ENCODE peak calls at places on chromosome 17, in nine cellular contexts. U is CD4-positive, CD25-positive, alpha-beta regulatory T cell; Y is mesendoderm; H is dorsolateral prefrontal cortex; Q is uterus; P is CD4-positive, alpha-beta T cell; M is RWPE2; I is heart left ventricle; F is MM.1S. S is an unnamed sample.

GRCh38 chr17:72890711-72891110 is 201.8 kb downstream of the SLC39A11 start:
- DNase-seq in Y (no peak), P (no peak), M (no peak), U (no peak), Q (no peak), I (no peak), F (no peak), H (no peak), S (no peak)

GRCh38 chr17:35080536-35080935 is 17.0 kb upstream of the RFFL start:
- DNase-seq in U (no peak), Y (no peak), F (peak), Q (no peak), M (no peak), H (no peak), I (no peak), P (no peak), S (no peak)

GRCh38 chr17:5582177-5582885 is 2.0 kb downstream of the NLRP1 start:
- DNase-seq in I (no peak), F (no peak), U (no peak), M (no peak), Y (no peak), H (no peak), P (no peak), Q (no peak), S (no peak)

GRCh38 chr17:79045830-79046500 is 22.0 kb downstream of the C1QTNF1 start:
- DNase-seq in H (peak), U (peak), Y (peak), F (peak), Q (peak), M (no peak), I (peak), P (peak), S (peak)

GRCh38 chr17:30113213-30113612 is 3.4 kb upstream of the NSRP1 start:
- DNase-seq in Y (no peak), H (no peak), U (no peak), F (peak), Q (no peak), I (no peak), P (no peak), M (no peak), S (no peak)

GRCh38 chr17:9223531-9223930 is 202.2 kb downstream of the NTN1 start:
- DNase-seq in Y (no peak), P (no peak), U (no peak), F (no peak), H (no peak), I (no peak), M (no peak), Q (no peak), S (no peak)

GRCh38 chr17:57600092-57600491 is 145.0 kb downstream of the CCDC182 start:
- DNase-seq in H (no peak), I (no peak), P (no peak), M (no peak), U (peak), Q (no peak), Y (no peak), F (peak), S (no peak)

GRCh38 chr17:27089929-27090247 is 204.0 kb upstream of the WSB1 start:
- DNase-seq in Y (no peak), P (no peak), F (no peak), H (no peak), M (no peak), Q (no peak), I (no peak), U (no peak), S (no peak)

GRCh38 chr17:68015081-68015723 is 18.9 kb upstream of the C17orf58 start:
- DNase-seq in M (no peak), P (no peak), I (no peak), Y (no peak), Q (no peak), U (no peak), F (no peak), H (no peak), S (no peak)

GRCh38 chr17:7557147-7557764 is 1.3 kb upstream of the TNFSF13 start:
- DNase-seq in U (no peak), H (no peak), Y (no peak), P (no peak), M (no peak), F (no peak), Q (no peak), I (no peak), S (no peak)

GRCh38 chr17:27663862-27664605 is 33.0 kb downstream of the LGALS9 start:
- DNase-seq in U (no peak), P (no peak), Q (no peak), I (no peak), F (no peak), M (peak), Y (no peak), H (no peak), S (no peak)

GRCh38 chr17:6254036-6254435 is 180.9 kb downstream of the AIPL1 start:
- DNase-seq in U (no peak), F (no peak), P (no peak), H (no peak), Q (no peak), I (no peak), Y (no peak), M (no peak), S (no peak)

GRCh38 chr17:7249830-7250229 is 1.7 kb downstream of the CTDNEP1 start:
- DNase-seq in I (no peak), F (no peak), H (no peak), P (no peak), M (no peak), Y (no peak), U (no peak), Q (no peak), S (no peak)

GRCh38 chr17:79997004-79997673 is 38.5 kb downstream of the TBC1D16 start:
- DNase-seq in P (peak), H (no peak), F (no peak), Q (no peak), M (no peak), Y (no peak), I (no peak), U (peak), S (no peak)

GRCh38 chr17:59754547-59754946 is 47.1 kb downstream of the VMP1 start:
- DNase-seq in F (no peak), P (no peak), I (no peak), U (no peak), Q (no peak), Y (peak), M (peak), H (no peak), S (no peak)

GRCh38 chr17:66923881-66924280 is 40.6 kb upstream of the CACNG4 start:
- DNase-seq in M (no peak), Y (no peak), P (no peak), U (no peak), Q (no peak), I (no peak), H (no peak), F (no peak), S (no peak)

GRCh38 chr17:74712756-74713155 is at the start of gene CD300LF:
- DNase-seq in Y (no peak), H (no peak), U (no peak), P (no peak), M (no peak), F (no peak), Q (no peak), I (peak), S (no peak)

GRCh38 chr17:41660221-41660711 is 28.4 kb upstream of the EIF1 start:
- DNase-seq in P (no peak), I (peak), Q (no peak), H (no peak), U (no peak), F (no peak), M (no peak), Y (no peak), S (no peak)

GRCh38 chr17:80984749-80985148 is 6.9 kb upstream of the CHMP6 start:
- DNase-seq in I (peak), F (no peak), Q (no peak), H (no peak), U (no peak), M (no peak), P (no peak), Y (peak), S (no peak)

GRCh38 chr17:43696891-43697290 is 35.2 kb upstream of the MEOX1 start:
- DNase-seq in U (no peak), M (no peak), Y (no peak), P (no peak), I (no peak), H (no peak), Q (no peak), F (no peak), S (no peak)

GRCh38 chr17:76720941-76721340 is 5.5 kb downstream of the JMJD6 start:
- DNase-seq in U (no peak), H (no peak), M (no peak), Q (peak), Y (no peak), P (no peak), F (no peak), I (no peak), S (peak)

GRCh38 chr17:82023447-82024241 is 539 bp downstream of the LRRC45 start:
- DNase-seq in P (no peak), H (no peak), Y (peak), F (peak), I (no peak), Q (no peak), U (no peak), M (no peak), S (no peak)

GRCh38 chr17:76791053-76791980 is 53.4 kb downstream of the MFSD11 start:
- DNase-seq in U (no peak), Q (peak), F (peak), Y (no peak), H (peak), I (no peak), P (peak), M (no peak), S (no peak)

GRCh38 chr17:66000216-66000615 is 191.7 kb downstream of the CEP112 start:
- DNase-seq in P (no peak), Y (no peak), M (no peak), H (no peak), I (no peak), F (no peak), Q (no peak), U (no peak), S (no peak)

GRCh38 chr17:596287-596686 is 118.4 kb downstream of the VPS53 start:
- DNase-seq in M (no peak), F (no peak), Y (no peak), Q (no peak), H (no peak), P (no peak), U (no peak), I (no peak), S (no peak)

GRCh38 chr17:38421224-38421841 is 6.9 kb upstream of the ARHGAP23 start:
- DNase-seq in P (no peak), M (no peak), Y (no peak), H (no peak), F (no peak), I (no peak), U (no peak), Q (no peak), S (peak)

GRCh38 chr17:81246343-81246670 is 7.2 kb downstream of the NDUFAF8 start:
- DNase-seq in F (no peak), I (no peak), Y (no peak), U (no peak), P (no peak), Q (no peak), H (no peak), M (no peak), S (no peak)

GRCh38 chr17:78538033-78538776 is 39.0 kb downstream of the DNAH17 start:
- DNase-seq in H (no peak), Q (no peak), F (no peak), U (no peak), P (no peak), Y (peak), M (peak), I (no peak), S (peak)

GRCh38 chr17:27493088-27493487 is 36.8 kb downstream of the KSR1 start:
- DNase-seq in H (no peak), Q (no peak), M (no peak), P (no peak), I (no peak), Y (no peak), U (no peak), F (no peak), S (no peak)

GRCh38 chr17:3685174-3685812 is 10.7 kb downstream of the P2RX5 start:
- DNase-seq in I (no peak), H (no peak), Y (no peak), P (no peak), Q (no peak), U (no peak), F (no peak), M (no peak), S (no peak)

GRCh38 chr17:57110579-57111367 is 25.7 kb downstream of the AKAP1 start:
- DNase-seq in I (no peak), Q (no peak), P (no peak), H (no peak), M (no peak), U (no peak), Y (no peak), F (no peak), S (no peak)

GRCh38 chr17:36851230-36851629 is 86.0 kb upstream of the LHX1 start:
- DNase-seq in H (no peak), F (no peak), Q (no peak), P (no peak), U (no peak), Y (no peak), I (no peak), M (no peak), S (no peak)

GRCh38 chr17:58301504-58302150 is 20.9 kb upstream of the MPO start:
- DNase-seq in F (no peak), U (no peak), I (no peak), P (no peak), M (peak), Q (no peak), Y (no peak), H (no peak), S (peak)

GRCh38 chr17:75036643-75037268 is 10.0 kb downstream of the ATP5PD start:
- DNase-seq in F (no peak), H (peak), I (peak), M (peak), Y (no peak), P (peak), U (peak), Q (peak), S (peak)

GRCh38 chr17:12680407-12680897 is 14.8 kb downstream of the MYOCD start:
- DNase-seq in U (no peak), H (no peak), P (no peak), Y (no peak), Q (no peak), F (no peak), I (no peak), M (no peak), S (peak)

GRCh38 chr17:29930399-29931010 is 477 bp upstream of the SSH2 start:
- DNase-seq in Q (no peak), I (no peak), U (no peak), Y (peak), P (peak), H (no peak), M (no peak), F (no peak), S (no peak)

GRCh38 chr17:74977802-74978201 is 5.2 kb upstream of the HID1 start:
- DNase-seq in P (no peak), Y (no peak), M (no peak), H (no peak), U (no peak), Q (no peak), F (no peak), I (peak), S (no peak)

GRCh38 chr17:4003501-4004421 is 39.5 kb upstream of the ATP2A3 start:
- DNase-seq in M (no peak), U (no peak), F (no peak), P (no peak), H (no peak), I (peak), Y (peak), Q (no peak), S (peak)

GRCh38 chr17:59838196-59838911 is 54.4 kb downstream of the TUBD1 start:
- DNase-seq in Y (peak), U (peak), H (no peak), P (no peak), F (no peak), M (no peak), I (no peak), Q (no peak), S (peak)

GRCh38 chr17:75828051-75828400 is 16.2 kb downstream of the UNC13D start:
- DNase-seq in F (no peak), U (no peak), M (no peak), I (no peak), P (no peak), Y (peak), Q (no peak), H (no peak), S (no peak)

DNA sequence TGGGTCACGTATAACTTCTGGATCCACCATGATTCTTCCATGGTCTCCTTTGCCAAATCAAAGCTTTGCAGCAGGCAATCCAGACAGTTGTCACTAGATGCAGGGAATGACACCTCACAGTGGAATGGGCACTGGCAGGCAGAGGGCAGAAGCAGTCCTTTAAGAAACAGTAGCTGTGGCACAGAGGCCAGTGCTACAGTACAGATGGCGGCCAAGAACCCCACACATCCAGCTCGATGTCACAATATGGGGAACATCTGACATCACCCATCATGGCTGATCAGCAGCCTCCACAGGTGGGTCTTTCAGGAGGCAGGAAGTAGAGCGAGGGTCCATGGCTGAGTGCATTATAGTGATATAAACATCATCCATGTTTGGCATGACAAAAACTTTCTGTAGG is 18.8 kb upstream of the ERN1 start:
- DNase-seq in M (no peak), Q (no peak), Y (peak), P (no peak), F (no peak), H (no peak), U (no peak), I (no peak), S (no peak)
- H3K27ac ChIP-seq in M (peak), Q (peak), Y (no peak), P (no peak), F (peak), H (peak), U (no peak), I (peak), S (peak)

DNA sequence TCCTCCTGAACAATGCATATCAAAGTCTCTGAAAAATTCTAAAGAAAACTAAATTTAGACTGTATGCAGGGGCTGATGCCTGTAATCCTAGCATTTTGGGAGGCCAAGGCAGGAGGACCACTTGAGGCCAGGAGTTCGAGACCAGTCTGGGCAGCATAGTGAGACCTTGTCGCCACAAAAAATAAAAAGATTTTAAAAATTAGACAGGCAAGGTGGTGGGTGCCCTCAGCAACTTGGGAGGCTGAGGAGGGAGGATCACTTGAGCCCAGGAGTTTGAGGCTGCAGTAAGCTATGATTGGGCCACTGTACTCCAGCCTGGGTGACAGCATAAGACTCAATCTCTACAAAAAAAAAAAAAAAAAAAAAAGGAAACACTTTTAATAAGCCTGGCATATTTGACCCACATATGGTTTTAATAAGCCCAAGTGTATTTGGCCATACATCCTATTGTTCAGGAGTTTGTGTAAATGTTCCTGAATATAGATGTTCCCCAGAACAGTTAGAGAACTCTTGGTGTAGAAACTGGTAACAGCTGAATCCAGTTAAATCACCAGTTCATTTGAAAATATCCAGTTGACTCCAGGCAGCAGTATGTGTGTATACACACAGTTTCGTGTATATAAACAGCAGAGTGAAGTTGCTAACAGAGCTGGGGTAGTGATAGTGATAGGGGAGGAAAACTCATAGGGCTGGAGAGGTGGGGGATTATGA is 30.3 kb upstream of the MMD start:
- DNase-seq in Y (no peak), P (no peak), F (no peak), I (no peak), H (no peak), Q (no peak), U (no peak), M (no peak), S (no peak)
- H3K27ac ChIP-seq in Y (no peak), P (no peak), F (no peak), I (peak), H (no peak), Q (no peak), U (no peak), M (peak), S (peak)

DNA sequence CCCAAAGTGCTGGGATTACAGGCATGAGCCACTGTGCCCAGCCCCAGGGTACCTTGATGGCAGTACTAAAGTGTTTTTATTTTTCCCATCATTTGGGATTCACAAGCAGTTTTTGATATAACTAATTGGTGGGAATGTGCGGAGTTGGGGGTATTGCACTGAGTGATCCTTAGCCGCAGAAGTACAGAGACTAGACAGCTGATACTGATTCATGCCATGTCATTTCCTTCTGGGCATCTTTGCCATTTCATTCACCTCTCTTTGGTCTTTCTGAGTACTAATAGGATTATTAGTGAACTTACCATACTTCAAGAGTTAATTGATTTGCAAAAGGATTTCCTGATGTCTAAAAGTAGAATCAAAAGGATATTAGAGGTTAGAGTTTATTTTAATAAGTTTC is 9.7 kb downstream of the NMT1 start:
- DNase-seq in Y (no peak), P (no peak), I (no peak), F (no peak), U (no peak), M (no peak), Q (no peak), H (no peak), S (no peak)
- H3K27ac ChIP-seq in Y (no peak), P (no peak), I (no peak), F (no peak), U (no peak), M (peak), Q (no peak), H (no peak), S (no peak)

DNA sequence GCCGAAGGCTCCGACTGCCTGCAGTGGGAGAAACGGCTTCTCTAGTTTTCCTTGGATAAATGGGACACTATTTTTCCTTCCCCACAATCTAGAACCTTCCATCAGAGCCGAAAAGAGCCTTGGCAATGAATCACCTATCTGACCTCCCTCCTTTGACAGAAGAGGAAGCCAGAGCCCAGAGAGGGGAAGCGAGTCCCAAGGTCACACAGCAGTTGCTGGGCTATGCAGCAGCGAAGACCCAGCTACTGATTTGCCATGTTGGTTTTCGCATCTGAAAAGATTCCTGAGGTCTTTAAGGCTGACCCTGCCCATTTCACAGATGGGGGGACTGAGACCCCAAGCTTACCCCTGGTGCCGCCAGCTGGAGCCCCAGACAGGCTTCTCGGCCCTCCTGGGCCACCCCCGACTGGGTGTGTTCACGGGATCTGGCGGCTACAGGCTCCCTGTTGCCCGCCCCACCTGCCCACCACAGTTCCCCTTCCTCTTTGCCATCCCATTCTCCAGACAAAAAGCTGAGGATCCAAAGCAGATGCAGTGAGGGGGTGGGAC is 45.9 kb downstream of the RAI1 start:
- DNase-seq in M (no peak), H (no peak), Q (no peak), I (no peak), Y (no peak), U (no peak), P (no peak), F (no peak), S (no peak)
- H3K27ac ChIP-seq in M (peak), H (peak), Q (peak), I (no peak), Y (no peak), U (no peak), P (no peak), F (no peak), S (no peak)

DNA sequence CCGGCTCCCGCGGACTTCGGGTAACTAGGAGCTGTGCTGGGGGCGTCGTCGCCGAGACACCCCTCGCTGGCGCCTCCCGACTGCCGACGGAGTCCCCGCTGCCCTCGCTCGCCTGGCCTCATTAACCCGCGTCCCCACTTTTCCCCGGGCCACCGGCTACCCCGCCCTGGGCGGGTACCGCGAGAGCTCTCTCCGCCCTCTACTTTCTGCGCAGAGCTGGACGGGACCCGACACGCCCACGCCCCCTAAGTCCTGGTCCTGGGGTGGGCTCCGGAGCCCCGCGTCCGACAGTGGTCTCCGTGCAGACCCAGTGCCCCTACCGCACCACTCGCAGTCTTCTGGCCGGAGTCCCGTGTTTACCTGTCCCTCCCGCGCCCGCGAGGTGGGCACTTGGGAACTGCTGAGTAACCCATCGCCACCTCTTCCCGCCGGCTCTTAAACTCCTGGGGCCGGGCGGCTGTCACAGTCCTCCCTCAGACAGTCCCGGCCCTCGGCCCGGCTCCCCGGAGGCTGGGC is 421 bp upstream of the TLCD1 start:
- DNase-seq in Q (no peak), P (peak), U (peak), H (no peak), F (peak), Y (peak), I (no peak), M (no peak), S (peak)
- H3K27ac ChIP-seq in Q (peak), P (peak), U (peak), H (peak), F (peak), Y (peak), I (peak), M (peak), S (peak)

S was measured in sigmoid colon.